ENCODE peak calls at places on chromosomes 13 and 19, in nine cellular contexts. D, N, E, P, K, R, I, B and J are unnamed samples.

GRCh38 chr19:2236285-2237050 is at the start of the genes PLEKHJ1 and SF3A2:
- DNase-seq in D (peak), N (peak), E (peak), P (peak), K (peak), R (peak), I (peak), B (peak), J (peak)

GRCh38 chr13:86881390-86881789 is 789.8 kb upstream of the SLITRK5 start:
- DNase-seq in D (no peak), N (no peak), E (no peak), P (no peak), K (no peak), R (no peak), I (no peak), B (no peak), J (peak)

GRCh38 chr13:75771818-75772217 is 135.7 kb downstream of the LMO7 start:
- DNase-seq in D (no peak), N (no peak), E (no peak), P (peak), K (peak), R (no peak), I (no peak), B (peak), J (no peak)

GRCh38 chr19:29771708-29772415 is 39.9 kb upstream of the CCNE1 start:
- DNase-seq in D (peak), N (peak), E (no peak), P (peak), K (peak), R (no peak), I (peak), B (peak), J (peak)

GRCh38 chr13:72983085-72983768 is 75.6 kb upstream of the KLF5 start:
- DNase-seq in D (no peak), N (no peak), E (no peak), P (peak), K (peak), R (no peak), I (no peak), B (peak), J (no peak)

GRCh38 chr13:40233731-40234195 is 432.7 kb downstream of the FOXO1 start:
- DNase-seq in D (no peak), N (no peak), E (no peak), P (no peak), K (no peak), R (no peak), I (no peak), B (no peak), J (no peak)

GRCh38 chr13:24680258-24680920 is at the start of gene ATP12A:
- DNase-seq in D (peak), N (peak), E (no peak), P (no peak), K (no peak), R (no peak), I (peak), B (no peak), J (no peak)

GRCh38 chr13:79492918-79493594 is 12.1 kb downstream of the NDFIP2 start:
- DNase-seq in D (no peak), N (no peak), E (no peak), P (no peak), K (no peak), R (no peak), I (no peak), B (no peak), J (no peak)

GRCh38 chr13:21486322-21486721 is 27.2 kb upstream of the ZDHHC20 start:
- DNase-seq in D (no peak), N (no peak), E (no peak), P (no peak), K (no peak), R (no peak), I (no peak), B (no peak), J (no peak)

GRCh38 chr19:31350693-31351211 is 1.5 kb upstream of the TSHZ3 start:
- DNase-seq in D (no peak), N (no peak), E (no peak), P (peak), K (no peak), R (no peak), I (peak), B (no peak), J (no peak)

GRCh38 chr13:112898786-112899617 is 70.0 kb upstream of the MCF2L start:
- DNase-seq in D (no peak), N (no peak), E (no peak), P (no peak), K (no peak), R (no peak), I (no peak), B (no peak), J (no peak)

GRCh38 chr19:20969498-20969897 is 46.4 kb downstream of the ZNF85 start:
- DNase-seq in D (no peak), N (no peak), E (no peak), P (no peak), K (no peak), R (no peak), I (no peak), B (no peak), J (no peak)

GRCh38 chr19:8468124-8468523 is 23.3 kb downstream of the HNRNPM start:
- DNase-seq in D (no peak), N (no peak), E (no peak), P (no peak), K (no peak), R (no peak), I (no peak), B (no peak), J (no peak)

GRCh38 chr13:41463823-41464602 is 6.7 kb downstream of the RGCC start:
- DNase-seq in D (no peak), N (peak), E (peak), P (no peak), K (no peak), R (no peak), I (no peak), B (peak), J (no peak)

GRCh38 chr13:27139565-27139964 is 32.0 kb downstream of the USP12 start:
- DNase-seq in D (no peak), N (no peak), E (no peak), P (no peak), K (no peak), R (no peak), I (no peak), B (no peak), J (no peak)

GRCh38 chr13:29754486-29754806 is 96.0 kb downstream of the UBL3 start:
- DNase-seq in D (no peak), N (peak), E (no peak), P (peak), K (no peak), R (no peak), I (peak), B (peak), J (no peak)

GRCh38 chr13:30872195-30872594 is 33.9 kb upstream of the MEDAG start:
- DNase-seq in D (no peak), N (no peak), E (no peak), P (no peak), K (no peak), R (no peak), I (peak), B (no peak), J (no peak)

GRCh38 chr13:107767119-107767518 is 448.2 kb downstream of the LIG4 start:
- DNase-seq in D (peak), N (no peak), E (no peak), P (no peak), K (no peak), R (no peak), I (no peak), B (peak), J (no peak)

GRCh38 chr19:2429917-2430570 is 2.7 kb upstream of the TIMM13 start:
- DNase-seq in D (no peak), N (no peak), E (no peak), P (no peak), K (no peak), R (no peak), I (no peak), B (no peak), J (no peak)

GRCh38 chr19:30719991-30720329 is 347.8 kb downstream of the ZNF536 start:
- DNase-seq in D (no peak), N (no peak), E (no peak), P (no peak), K (no peak), R (no peak), I (peak), B (no peak), J (no peak)

GRCh38 chr13:101144808-101145419 is 271.4 kb downstream of the NALCN start:
- DNase-seq in D (peak), N (peak), E (no peak), P (peak), K (peak), R (no peak), I (no peak), B (peak), J (no peak)

GRCh38 chr13:77737583-77738200 is 40.2 kb downstream of the SLAIN1 start:
- DNase-seq in D (no peak), N (peak), E (no peak), P (no peak), K (no peak), R (no peak), I (no peak), B (peak), J (no peak)

GRCh38 chr13:77521595-77522367 is 13.7 kb upstream of the SCEL start:
- DNase-seq in D (no peak), N (no peak), E (no peak), P (peak), K (no peak), R (no peak), I (peak), B (peak), J (peak)

GRCh38 chr13:33554919-33555791 is 262.8 kb upstream of the RFC3 start:
- DNase-seq in D (no peak), N (no peak), E (no peak), P (no peak), K (no peak), R (no peak), I (no peak), B (no peak), J (no peak)

GRCh38 chr19:8611890-8612806 is 1.6 kb upstream of the ADAMTS10 start:
- DNase-seq in D (no peak), N (no peak), E (peak), P (peak), K (no peak), R (no peak), I (peak), B (peak), J (no peak)

GRCh38 chr19:2160384-2160783 is 3.3 kb upstream of the DOT1L start:
- DNase-seq in D (no peak), N (no peak), E (no peak), P (no peak), K (no peak), R (no peak), I (no peak), B (no peak), J (no peak)

GRCh38 chr13:110541526-110541920 is 20.0 kb downstream of the RAB20 start:
- DNase-seq in D (no peak), N (no peak), E (no peak), P (no peak), K (no peak), R (no peak), I (no peak), B (no peak), J (no peak)

GRCh38 chr13:34207334-34207733 is 389.4 kb downstream of the RFC3 start:
- DNase-seq in D (no peak), N (no peak), E (no peak), P (peak), K (peak), R (no peak), I (no peak), B (peak), J (no peak)

GRCh38 chr19:10112895-10113591 is 1.6 kb downstream of the P2RY11 start:
- DNase-seq in D (peak), N (peak), E (peak), P (peak), K (no peak), R (peak), I (peak), B (no peak), J (peak)

GRCh38 chr13:40187836-40188591 is 478.4 kb downstream of the FOXO1 start:
- DNase-seq in D (no peak), N (peak), E (peak), P (no peak), K (no peak), R (no peak), I (peak), B (no peak), J (no peak)

GRCh38 chr19:30222428-30222873 is 149.7 kb upstream of the ZNF536 start:
- DNase-seq in D (no peak), N (peak), E (no peak), P (no peak), K (no peak), R (no peak), I (peak), B (no peak), J (no peak)

GRCh38 chr13:106561551-106562170 is 6.3 kb downstream of the ARGLU1 start:
- DNase-seq in D (no peak), N (peak), E (no peak), P (peak), K (no peak), R (peak), I (no peak), B (peak), J (no peak)

GRCh38 chr13:66805657-66806056 is 424.5 kb downstream of the PCDH9 start:
- DNase-seq in D (no peak), N (no peak), E (no peak), P (peak), K (peak), R (no peak), I (no peak), B (no peak), J (no peak)

GRCh38 chr13:49933511-49933910 is 2.6 kb downstream of the SPRYD7 start:
- DNase-seq in D (no peak), N (no peak), E (no peak), P (peak), K (no peak), R (no peak), I (no peak), B (no peak), J (no peak)

GRCh38 chr13:43307921-43308433 is 284.6 kb downstream of the DNAJC15 start:
- DNase-seq in D (peak), N (no peak), E (no peak), P (peak), K (peak), R (no peak), I (peak), B (peak), J (no peak)

GRCh38 chr13:38421590-38422560 is 72.2 kb downstream of the UFM1 start:
- DNase-seq in D (no peak), N (no peak), E (no peak), P (no peak), K (no peak), R (no peak), I (no peak), B (no peak), J (no peak)

GRCh38 chr13:110965038-110965754 is 50.3 kb upstream of the ANKRD10 start:
- DNase-seq in D (no peak), N (peak), E (no peak), P (peak), K (peak), R (no peak), I (no peak), B (peak), J (no peak)

GRCh38 chr13:30464496-30465351 is 1.0 kb downstream of the HMGB1 start:
- DNase-seq in D (peak), N (peak), E (peak), P (peak), K (peak), R (peak), I (peak), B (no peak), J (no peak)

GRCh38 chr19:19062454-19063182 is 1.2 kb upstream of the SLC25A42 start:
- DNase-seq in D (no peak), N (peak), E (no peak), P (peak), K (no peak), R (peak), I (no peak), B (peak), J (no peak)